ENCODE peak calls at places on chromosomes 16 and 17, in four cellular contexts. One of them, this sample, is unnamed.

GRCh38 chr16:31329671-31330552 is 25.1 kb upstream of the ITGAX start:
- DNase-seq in stomach: no peak
- DNase-seq in AG04450: no peak
- DNase-seq in HS-5: no peak
- DNase-seq in this sample: no peak

GRCh38 chr17:57946798-57947358 is 8.3 kb downstream of the CUEDC1 start:
- DNase-seq in AG04450: peak; percentile 55
- DNase-seq in stomach: peak; percentile 63
- DNase-seq in HS-5: no peak
- DNase-seq in this sample: no peak

GRCh38 chr16:14958323-14958600 is 16.6 kb upstream of the PDXDC1 start:
- DNase-seq in AG04450: no peak
- DNase-seq in stomach: no peak
- DNase-seq in HS-5: no peak
- DNase-seq in this sample: no peak

GRCh38 chr16:46972971-46973456 is 460 bp downstream of the DNAJA2 start:
- DNase-seq in stomach: peak; percentile 50
- DNase-seq in AG04450: no peak
- DNase-seq in HS-5: no peak
- DNase-seq in this sample: no peak

GRCh38 chr17:4565209-4566141 is 5.1 kb upstream of the GGT6 start:
- DNase-seq in AG04450: peak; percentile 38
- DNase-seq in HS-5: peak; percentile 46
- DNase-seq in stomach: peak; percentile 72
- DNase-seq in this sample: no peak

GRCh38 chr17:82436601-82437324 is 13.8 kb downstream of the CYBC1 start:
- DNase-seq in HS-5: no peak
- DNase-seq in stomach: peak; percentile 53
- DNase-seq in AG04450: no peak
- DNase-seq in this sample: no peak

GRCh38 chr16:84851192-84852127 is 31.7 kb downstream of the CRISPLD2 start:
- DNase-seq in AG04450: peak; percentile 81
- DNase-seq in HS-5: peak; percentile 73
- DNase-seq in stomach: peak; percentile 37
- DNase-seq in this sample: peak; percentile 77

GRCh38 chr17:77458202-77459017 is 317.6 kb downstream of the SEC14L1 start:
- DNase-seq in stomach: no peak
- DNase-seq in AG04450: no peak
- DNase-seq in HS-5: no peak
- DNase-seq in this sample: no peak

GRCh38 chr16:53743149-53743566 is 39.2 kb downstream of the FTO start:
- DNase-seq in stomach: no peak
- DNase-seq in AG04450: no peak
- DNase-seq in HS-5: no peak
- DNase-seq in this sample: no peak

GRCh38 chr17:51833045-51833444 is 325.5 kb downstream of the CA10 start:
- DNase-seq in AG04450: no peak
- DNase-seq in stomach: no peak
- DNase-seq in HS-5: no peak
- DNase-seq in this sample: no peak

GRCh38 chr16:28538733-28539596 is at the start of gene NUPR1:
- DNase-seq in HS-5: peak; percentile 60
- DNase-seq in stomach: peak; percentile 95
- DNase-seq in AG04450: peak; percentile 97
- DNase-seq in this sample: peak; percentile 71

GRCh38 chr16:46972429-46972970 is 974 bp downstream of the DNAJA2 start:
- DNase-seq in AG04450: no peak
- DNase-seq in stomach: no peak
- DNase-seq in HS-5: no peak
- DNase-seq in this sample: no peak

GRCh38 chr17:35460354-35460851 is 11.8 kb upstream of the SLFN13 start:
- DNase-seq in stomach: peak; percentile 88
- DNase-seq in AG04450: no peak
- DNase-seq in HS-5: no peak
- DNase-seq in this sample: no peak

GRCh38 chr16:68760671-68761275 is 23.7 kb downstream of the CDH1 start:
- DNase-seq in AG04450: no peak
- DNase-seq in stomach: no peak
- DNase-seq in HS-5: peak; percentile 30
- DNase-seq in this sample: no peak

GRCh38 chr17:62998665-62999393 is 32.8 kb downstream of the TANC2 start:
- DNase-seq in AG04450: no peak
- DNase-seq in stomach: no peak
- DNase-seq in HS-5: no peak
- DNase-seq in this sample: no peak

GRCh38 chr17:78802459-78802858 is 20.4 kb upstream of the CYTH1 start:
- DNase-seq in AG04450: no peak
- DNase-seq in HS-5: no peak
- DNase-seq in stomach: no peak
- DNase-seq in this sample: no peak

GRCh38 chr17:41530062-41531048 is 2.2 kb upstream of the KRT19 start:
- DNase-seq in HS-5: peak; percentile 65
- DNase-seq in AG04450: peak; percentile 61
- DNase-seq in stomach: peak; percentile 65
- DNase-seq in this sample: peak; percentile 77

GRCh38 chr17:14616508-14616907 is 315.6 kb downstream of the HS3ST3B1 start:
- DNase-seq in HS-5: peak; percentile 8
- DNase-seq in stomach: no peak
- DNase-seq in AG04450: no peak
- DNase-seq in this sample: no peak

GRCh38 chr17:67324330-67324729 is 42.0 kb downstream of the PSMD12 start:
- DNase-seq in HS-5: no peak
- DNase-seq in AG04450: no peak
- DNase-seq in stomach: no peak
- DNase-seq in this sample: no peak

GRCh38 chr17:43644081-43644480 is 17.6 kb downstream of the MEOX1 start:
- DNase-seq in AG04450: no peak
- DNase-seq in stomach: no peak
- DNase-seq in HS-5: no peak
- DNase-seq in this sample: no peak

GRCh38 chr16:3609895-3610697 is 1.3 kb downstream of the SLX4 start:
- DNase-seq in HS-5: no peak
- DNase-seq in stomach: no peak
- DNase-seq in AG04450: no peak
- DNase-seq in this sample: no peak

GRCh38 chr16:88356727-88357199 is 26.0 kb upstream of the ZNF469 start:
- DNase-seq in stomach: no peak
- DNase-seq in AG04450: no peak
- DNase-seq in HS-5: no peak
- DNase-seq in this sample: no peak

GRCh38 chr16:67547423-67548264 is 14.7 kb upstream of the CTCF start:
- DNase-seq in AG04450: no peak
- DNase-seq in HS-5: no peak
- DNase-seq in stomach: no peak
- DNase-seq in this sample: no peak

This sample was measured in epithelial cell of proximal tubule.